ENCODE peak calls at places on chromosomes 6 and 20, in eight cellular contexts. One of them, this sample, is unnamed.

GRCh38 chr6:32213649-32214048 is 10.2 kb downstream of the NOTCH4 start:
- DNase-seq in smooth muscle cell of the brain vasculature: no peak
- DNase-seq in GM03348: no peak
- DNase-seq in nephron progenitor cell: no peak
- DNase-seq in adipocyte: no peak
- DNase-seq in MCF 10A: no peak
- DNase-seq in retina: no peak
- DNase-seq in NCI-H2081: no peak
- DNase-seq in this sample: no peak

GRCh38 chr6:163461696-163462095 is 47.2 kb downstream of the QKI start:
- DNase-seq in smooth muscle cell of the brain vasculature: no peak
- DNase-seq in GM03348: no peak
- DNase-seq in nephron progenitor cell: no peak
- DNase-seq in adipocyte: no peak
- DNase-seq in MCF 10A: no peak
- DNase-seq in retina: no peak
- DNase-seq in NCI-H2081: no peak
- DNase-seq in this sample: no peak

GRCh38 chr20:57595041-57596030 is 24.9 kb downstream of the ZBP1 start:
- DNase-seq in smooth muscle cell of the brain vasculature: no peak
- DNase-seq in GM03348: no peak
- DNase-seq in nephron progenitor cell: no peak
- DNase-seq in adipocyte: no peak
- DNase-seq in MCF 10A: no peak
- DNase-seq in retina: no peak
- DNase-seq in NCI-H2081: no peak
- DNase-seq in this sample: no peak

GRCh38 chr6:131787955-131788712 is 19.7 kb upstream of the ENPP1 start:
- DNase-seq in smooth muscle cell of the brain vasculature: no peak
- DNase-seq in GM03348: peak; percentile 49
- DNase-seq in nephron progenitor cell: no peak
- DNase-seq in adipocyte: peak; percentile 23
- DNase-seq in MCF 10A: no peak
- DNase-seq in retina: peak; percentile 6
- DNase-seq in NCI-H2081: no peak
- DNase-seq in this sample: no peak

GRCh38 chr6:119284861-119285521 is 64.6 kb downstream of the MAN1A1 start:
- DNase-seq in smooth muscle cell of the brain vasculature: no peak
- DNase-seq in GM03348: no peak
- DNase-seq in nephron progenitor cell: no peak
- DNase-seq in adipocyte: no peak
- DNase-seq in MCF 10A: peak; percentile 36
- DNase-seq in retina: no peak
- DNase-seq in NCI-H2081: no peak
- DNase-seq in this sample: no peak

GRCh38 chr20:49742948-49743347 is 29.3 kb upstream of the B4GALT5 start:
- DNase-seq in smooth muscle cell of the brain vasculature: no peak
- DNase-seq in GM03348: no peak
- DNase-seq in nephron progenitor cell: no peak
- DNase-seq in adipocyte: no peak
- DNase-seq in MCF 10A: peak; percentile 13
- DNase-seq in retina: no peak
- DNase-seq in NCI-H2081: no peak
- DNase-seq in this sample: no peak

GRCh38 chr20:48286571-48287551 is 501.6 kb upstream of the SULF2 start:
- DNase-seq in smooth muscle cell of the brain vasculature: no peak
- DNase-seq in GM03348: peak; percentile 20
- DNase-seq in nephron progenitor cell: no peak
- DNase-seq in adipocyte: peak; percentile 21
- DNase-seq in MCF 10A: no peak
- DNase-seq in retina: peak; percentile 29
- DNase-seq in NCI-H2081: no peak
- DNase-seq in this sample: no peak

GRCh38 chr6:73394577-73395354 is at the start of gene DDX43:
- DNase-seq in smooth muscle cell of the brain vasculature: no peak
- DNase-seq in GM03348: peak; percentile 9
- DNase-seq in nephron progenitor cell: no peak
- DNase-seq in adipocyte: no peak
- DNase-seq in MCF 10A: no peak
- DNase-seq in retina: peak; percentile 4
- DNase-seq in NCI-H2081: peak; percentile 92
- DNase-seq in this sample: peak; percentile 13

GRCh38 chr20:50834599-50835005 is 39.7 kb downstream of the BCAS4 start:
- DNase-seq in smooth muscle cell of the brain vasculature: no peak
- DNase-seq in GM03348: no peak
- DNase-seq in nephron progenitor cell: no peak
- DNase-seq in adipocyte: peak; percentile 80
- DNase-seq in MCF 10A: peak; percentile 64
- DNase-seq in retina: no peak
- DNase-seq in NCI-H2081: no peak
- DNase-seq in this sample: no peak

GRCh38 chr20:48983423-48984400 is 62.2 kb downstream of the ARFGEF2 start:
- DNase-seq in smooth muscle cell of the brain vasculature: no peak
- DNase-seq in GM03348: peak; percentile 43
- DNase-seq in nephron progenitor cell: no peak
- DNase-seq in adipocyte: peak; percentile 54
- DNase-seq in MCF 10A: peak; percentile 85
- DNase-seq in retina: no peak
- DNase-seq in NCI-H2081: no peak
- DNase-seq in this sample: peak; percentile 13

GRCh38 chr6:2556761-2557160 is 194.0 kb downstream of the MYLK4 start:
- DNase-seq in smooth muscle cell of the brain vasculature: no peak
- DNase-seq in GM03348: no peak
- DNase-seq in nephron progenitor cell: no peak
- DNase-seq in adipocyte: no peak
- DNase-seq in MCF 10A: no peak
- DNase-seq in retina: no peak
- DNase-seq in NCI-H2081: no peak
- DNase-seq in this sample: no peak

GRCh38 chr6:168670386-168670985 is 229.5 kb downstream of the SMOC2 start:
- DNase-seq in smooth muscle cell of the brain vasculature: no peak
- DNase-seq in GM03348: no peak
- DNase-seq in nephron progenitor cell: no peak
- DNase-seq in adipocyte: no peak
- DNase-seq in MCF 10A: no peak
- DNase-seq in retina: no peak
- DNase-seq in NCI-H2081: no peak
- DNase-seq in this sample: no peak

GRCh38 chr6:40819182-40819834 is 219.7 kb downstream of the UNC5CL start:
- DNase-seq in smooth muscle cell of the brain vasculature: no peak
- DNase-seq in GM03348: no peak
- DNase-seq in nephron progenitor cell: no peak
- DNase-seq in adipocyte: no peak
- DNase-seq in MCF 10A: no peak
- DNase-seq in retina: no peak
- DNase-seq in NCI-H2081: no peak
- DNase-seq in this sample: no peak

GRCh38 chr6:18823782-18824386 is 436.7 kb downstream of the RNF144B start:
- DNase-seq in smooth muscle cell of the brain vasculature: no peak
- DNase-seq in GM03348: no peak
- DNase-seq in nephron progenitor cell: peak; percentile 58
- DNase-seq in adipocyte: peak; percentile 3
- DNase-seq in MCF 10A: peak; percentile 56
- DNase-seq in retina: no peak
- DNase-seq in NCI-H2081: peak; percentile 2
- DNase-seq in this sample: no peak

GRCh38 chr6:117605169-117605826 is 3.0 kb upstream of the GOPC start:
- DNase-seq in smooth muscle cell of the brain vasculature: peak; percentile 47
- DNase-seq in GM03348: peak; percentile 80
- DNase-seq in nephron progenitor cell: peak; percentile 21
- DNase-seq in adipocyte: peak; percentile 86
- DNase-seq in MCF 10A: peak; percentile 78
- DNase-seq in retina: peak; percentile 47
- DNase-seq in NCI-H2081: peak; percentile 50
- DNase-seq in this sample: peak; percentile 46

This sample was measured in brain pericyte.